ENCODE peak calls at places on chromosomes 7 and 10, in ten cellular contexts. D is CD8-positive, alpha-beta memory T cell; T is activated CD4-positive, alpha-beta T cell treated with anti-CD3 and anti-CD28 coated beads for 1 hour; J is AG08396; V is stimulated activated CD4-positive, alpha-beta T cell treated with anti-CD3 and anti-CD28 coated beads, Interleukin-4, amount 100 ng/mL, for 24 hours; G is lower lobe of right lung; I is foreskin keratinocyte; A is brain microvascular endothelial cell; X is mammary epithelial cell; P is dermis blood vessel endothelial cell. M is an unnamed sample.

GRCh38 chr7:2016761-2017482 is 215.8 kb downstream of the MAD1L1 start:
- DNase-seq in A (no peak), T (no peak), D (no peak), G (peak), P (no peak), I (no peak), V (no peak), X (no peak), J (no peak), M (no peak)

GRCh38 chr10:89301721-89302445 is at the start of gene IFIT2:
- DNase-seq in J (peak), T (peak), A (peak), D (peak), V (peak), P (peak), I (no peak), G (no peak), X (peak), M (peak)

GRCh38 chr10:126222736-126223511 is 165.4 kb downstream of the ADAM12 start:
- DNase-seq in A (no peak), I (no peak), G (no peak), J (no peak), X (no peak), V (no peak), P (no peak), T (no peak), D (no peak), M (no peak)

GRCh38 chr7:19772858-19773337 is 519 bp downstream of the TMEM196 start:
- DNase-seq in T (no peak), G (no peak), A (peak), I (peak), D (no peak), P (peak), V (no peak), X (peak), J (peak), M (peak)

GRCh38 chr7:66013938-66014337 is 31.9 kb upstream of the GUSB start:
- DNase-seq in V (no peak), I (no peak), X (peak), A (peak), P (peak), T (no peak), D (no peak), J (peak), G (peak), M (peak)

GRCh38 chr10:13528138-13528874 is 508 bp downstream of the BEND7 start:
- DNase-seq in D (no peak), J (peak), P (peak), X (no peak), G (no peak), A (no peak), V (no peak), T (no peak), I (no peak), M (no peak)

GRCh38 chr7:133783276-133783675 is 343.9 kb upstream of the LRGUK start:
- DNase-seq in J (no peak), X (peak), T (no peak), G (no peak), I (peak), A (peak), P (no peak), V (no peak), D (no peak), M (no peak)

GRCh38 chr10:64408386-64409178 is 887.4 kb downstream of the REEP3 start:
- DNase-seq in J (no peak), V (no peak), X (no peak), P (no peak), D (no peak), I (no peak), T (no peak), G (no peak), A (no peak), M (no peak)

GRCh38 chr7:127598318-127598717 is 4.8 kb downstream of the FSCN3 start:
- DNase-seq in P (peak), I (no peak), J (no peak), T (no peak), X (no peak), D (no peak), V (no peak), A (no peak), G (no peak), M (no peak)

GRCh38 chr7:120806669-120807068 is 51.3 kb downstream of the TSPAN12 start:
- DNase-seq in P (no peak), I (no peak), A (no peak), T (no peak), G (no peak), X (no peak), D (no peak), J (no peak), V (no peak), M (peak)

GRCh38 chr7:95916573-95917371 is 144.4 kb downstream of the DYNC1I1 start:
- DNase-seq in T (peak), A (peak), P (peak), X (peak), D (peak), V (peak), I (peak), G (peak), J (peak), M (peak)

GRCh38 chr7:41993173-41993867 is 243.7 kb downstream of the GLI3 start:
- DNase-seq in P (peak), A (peak), G (no peak), V (no peak), I (no peak), J (no peak), D (no peak), T (no peak), X (no peak), M (no peak)

GRCh38 chr10:6423004-6423403 is 157.1 kb downstream of the PRKCQ start:
- DNase-seq in D (no peak), I (peak), T (no peak), A (no peak), V (peak), P (no peak), G (no peak), X (peak), J (peak), M (peak)

GRCh38 chr10:65265451-65265954 is 1660.3 kb upstream of the LRRTM3 start:
- DNase-seq in J (no peak), I (no peak), T (no peak), V (no peak), D (no peak), G (no peak), A (no peak), P (no peak), X (no peak), M (no peak)

GRCh38 chr10:7666253-7667023 is at the start of gene ITIH5:
- DNase-seq in G (no peak), T (no peak), A (no peak), I (no peak), P (no peak), J (no peak), V (no peak), D (no peak), X (no peak), M (no peak)

M was measured in bronchial epithelial cell.